ENCODE peak calls at places on chromosomes 13 and 19, in eight cellular contexts. Q, O, Y, G, I, J, P and U are unnamed samples.

GRCh38 chr19:13260883-13261653 is 110.9 kb downstream of the IER2 start:
- DNase-seq in O (no peak), G (no peak), Q (peak; percentile 90), Y (peak; percentile 43), I (peak; percentile 60), J (peak; percentile 93), P (no peak), U (no peak)

GRCh38 chr13:42333613-42334328 is 61.8 kb downstream of the AKAP11 start:
- DNase-seq in I (peak; percentile 71), Q (peak; percentile 73), P (no peak), O (peak; percentile 47), G (peak; percentile 62), Y (no peak), J (peak; percentile 22), U (peak; percentile 13)

GRCh38 chr13:97339019-97339988 is 94.7 kb upstream of the RAP2A start:
- DNase-seq in G (no peak), J (peak; percentile 98), O (no peak), Q (peak; percentile 34), Y (no peak), P (no peak), I (peak; percentile 95), U (no peak)

GRCh38 chr13:73107459-73107858 is 48.7 kb downstream of the KLF5 start:
- DNase-seq in Q (no peak), G (peak; percentile 13), Y (no peak), I (no peak), P (no peak), O (no peak), J (no peak), U (no peak)

GRCh38 chr19:7267792-7268736 is 26.1 kb downstream of the INSR start:
- DNase-seq in I (no peak), J (no peak), O (no peak), Q (no peak), P (no peak), G (no peak), Y (no peak), U (no peak)

GRCh38 chr13:101941095-101941777 is 460.6 kb downstream of the FGF14 start:
- DNase-seq in J (peak; percentile 2), Q (no peak), P (no peak), I (peak; percentile 3), O (no peak), G (no peak), Y (no peak), U (no peak)

GRCh38 chr19:5903502-5904301 is at the start of gene NDUFA11:
- DNase-seq in J (peak; percentile 95), G (peak; percentile 97), Q (peak; percentile 97), O (peak; percentile 92), I (peak; percentile 98), Y (peak; percentile 99), P (peak; percentile 98), U (peak; percentile 94)

GRCh38 chr19:7970716-7971448 is 27.4 kb upstream of the TIMM44 start:
- DNase-seq in O (peak; percentile 77), J (peak; percentile 28), Q (peak; percentile 42), P (peak; percentile 65), G (peak; percentile 86), I (peak; percentile 49), Y (no peak), U (peak; percentile 46)

GRCh38 chr19:33686687-33687541 is 65.2 kb downstream of the CHST8 start:
- DNase-seq in G (no peak), P (no peak), Y (no peak), J (no peak), Q (no peak), I (no peak), O (no peak), U (no peak)

GRCh38 chr13:112331675-112332074 is 44.5 kb upstream of the SPACA7 start:
- DNase-seq in G (peak; percentile 69), I (no peak), J (no peak), Q (no peak), O (no peak), Y (no peak), P (no peak), U (no peak)

GRCh38 chr13:23969672-23970071 is 72.4 kb upstream of the C1QTNF9B start:
- DNase-seq in J (peak; percentile 56), Y (no peak), P (no peak), G (no peak), O (no peak), Q (no peak), I (peak; percentile 68), U (no peak)

GRCh38 chr13:80177327-80177726 is 163.6 kb downstream of the SPRY2 start:
- DNase-seq in J (no peak), I (no peak), Y (no peak), Q (no peak), P (no peak), O (no peak), G (no peak), U (no peak)

GRCh38 chr13:109344552-109345157 is 441.7 kb downstream of the IRS2 start:
- DNase-seq in P (no peak), O (no peak), I (peak; percentile 26), Y (no peak), Q (no peak), G (no peak), J (peak; percentile 82), U (no peak)